ENCODE peak calls at places on chromosomes 7 and 10, in nine cellular contexts. L is WTC11; Y is tibial artery; Q is NCI-H345; C is substantia nigra; F is mucosa of descending colon; I is activated CD4-positive, alpha-beta T cell treated with anti-CD3 and anti-CD28 coated beads, Interleukin-2, amount 50 U/mL, for 1 hour; G is CD8-positive, alpha-beta T cell; T is CD4-positive, alpha-beta T cell. N is an unnamed sample.

GRCh38 chr10:115727114-115727513 is 545.9 kb downstream of the GFRA1 start:
- DNase-seq in L (no peak), Y (no peak), Q (no peak), C (no peak), F (no peak), I (no peak), G (no peak), T (no peak), N (no peak)

GRCh38 chr7:46545790-46546189 is 624.7 kb upstream of the IGFBP3 start:
- DNase-seq in L (no peak), Y (no peak), Q (no peak), C (no peak), F (no peak), I (no peak), G (no peak), T (no peak), N (no peak)

GRCh38 chr10:43421201-43421507 is 12.2 kb upstream of the HNRNPF start:
- DNase-seq in L (no peak), Y (no peak), Q (no peak), C (no peak), F (no peak), I (no peak), G (no peak), T (no peak), N (no peak)

GRCh38 chr10:87861566-87861952 is 1.8 kb downstream of the KLLN start:
- DNase-seq in L (peak; percentile 56), Y (peak; percentile 82), Q (no peak), C (no peak), F (peak; percentile 79), I (no peak), G (no peak), T (peak; percentile 1), N (peak; percentile 11)

GRCh38 chr7:132435016-132435990 is 141.0 kb downstream of the PLXNA4 start:
- DNase-seq in L (no peak), Y (no peak), Q (no peak), C (no peak), F (no peak), I (no peak), G (no peak), T (no peak), N (no peak)

GRCh38 chr7:128075536-128076095 is 44.4 kb upstream of the LRRC4 start:
- DNase-seq in L (no peak), Y (no peak), Q (no peak), C (no peak), F (no peak), I (no peak), G (no peak), T (no peak), N (no peak)

GRCh38 chr10:123377883-123378282 is 223.7 kb downstream of the BUB3 start:
- DNase-seq in L (no peak), Y (no peak), Q (no peak), C (no peak), F (no peak), I (no peak), G (no peak), T (no peak), N (no peak)

GRCh38 chr10:132243141-132243540 is 56.4 kb downstream of the DPYSL4 start:
- DNase-seq in L (no peak), Y (no peak), Q (no peak), C (no peak), F (no peak), I (no peak), G (no peak), T (no peak), N (no peak)

GRCh38 chr10:60417898-60418297 is 28.2 kb upstream of the ANK3 start:
- DNase-seq in L (no peak), Y (no peak), Q (no peak), C (no peak), F (no peak), I (no peak), G (no peak), T (no peak), N (no peak)

GRCh38 chr10:46325021-46325420 is 38.2 kb downstream of the ANTXRL start:
- DNase-seq in L (no peak), Y (no peak), Q (no peak), C (no peak), F (no peak), I (no peak), G (no peak), T (no peak), N (no peak)

GRCh38 chr7:47596502-47597202 is 14.7 kb upstream of the TNS3 start:
- DNase-seq in L (no peak), Y (no peak), Q (no peak), C (peak; percentile 34), F (no peak), I (no peak), G (no peak), T (no peak), N (no peak)

GRCh38 chr7:101140746-101141382 is 13.4 kb upstream of the AP1S1 start:
- DNase-seq in L (no peak), Y (no peak), Q (no peak), C (no peak), F (no peak), I (no peak), G (no peak), T (no peak), N (no peak)

GRCh38 chr7:87999261-87999660 is 65.2 kb downstream of the ADAM22 start:
- DNase-seq in L (no peak), Y (no peak), Q (no peak), C (no peak), F (no peak), I (no peak), G (no peak), T (no peak), N (no peak)

GRCh38 chr10:77274046-77274795 is 363.4 kb downstream of the KCNMA1 start:
- DNase-seq in L (no peak), Y (no peak), Q (no peak), C (no peak), F (no peak), I (no peak), G (no peak), T (no peak), N (no peak)

GRCh38 chr10:124035928-124036558 is 57.4 kb downstream of the CHST15 start:
- DNase-seq in L (no peak), Y (peak; percentile 45), Q (no peak), C (no peak), F (peak; percentile 51), I (no peak), G (peak; percentile 11), T (no peak), N (no peak)

GRCh38 chr7:12765431-12766100 is 78.1 kb downstream of the ARL4A start:
- DNase-seq in L (no peak), Y (no peak), Q (no peak), C (no peak), F (no peak), I (no peak), G (no peak), T (no peak), N (no peak)

GRCh38 chr10:82037076-82037475 is 162.1 kb downstream of the NRG3 start:
- DNase-seq in L (no peak), Y (no peak), Q (no peak), C (peak; percentile 79), F (peak; percentile 11), I (no peak), G (no peak), T (no peak), N (no peak)

GRCh38 chr7:92064414-92065029 is 69.8 kb downstream of the CYP51A1 start:
- DNase-seq in L (no peak), Y (no peak), Q (no peak), C (no peak), F (no peak), I (no peak), G (no peak), T (no peak), N (no peak)

GRCh38 chr10:85544956-85545355 is 821.6 kb downstream of the GRID1 start:
- DNase-seq in L (no peak), Y (no peak), Q (no peak), C (no peak), F (no peak), I (no peak), G (no peak), T (no peak), N (no peak)

GRCh38 chr10:97532935-97533671 is 34.4 kb downstream of the UBTD1 start:
- DNase-seq in L (peak; percentile 67), Y (no peak), Q (no peak), C (peak; percentile 51), F (no peak), I (no peak), G (no peak), T (no peak), N (no peak)

GRCh38 chr10:24363070-24363469 is 154.1 kb downstream of the KIAA1217 start:
- DNase-seq in L (no peak), Y (no peak), Q (no peak), C (no peak), F (no peak), I (no peak), G (no peak), T (no peak), N (no peak)

GRCh38 chr10:7492660-7493046 is 81.8 kb upstream of the SFMBT2 start:
- DNase-seq in L (no peak), Y (no peak), Q (no peak), C (no peak), F (no peak), I (no peak), G (no peak), T (no peak), N (no peak)

GRCh38 chr7:3754488-3755365 is 453.7 kb downstream of the SDK1 start:
- DNase-seq in L (no peak), Y (no peak), Q (peak; percentile 89), C (peak; percentile 69), F (no peak), I (no peak), G (no peak), T (no peak), N (no peak)

GRCh38 chr10:35127289-35127891 is 744 bp downstream of the CREM start:
- DNase-seq in L (peak; percentile 47), Y (peak; percentile 68), Q (peak; percentile 23), C (peak; percentile 50), F (peak; percentile 79), I (peak; percentile 62), G (peak; percentile 60), T (peak; percentile 49), N (peak; percentile 38)

GRCh38 chr7:129635300-129636029 is 23.9 kb downstream of the NRF1 start:
- DNase-seq in L (peak; percentile 63), Y (peak; percentile 64), Q (peak; percentile 73), C (peak; percentile 1), F (peak; percentile 43), I (peak; percentile 63), G (peak; percentile 70), T (peak; percentile 57), N (peak; percentile 50)